ENCODE peak calls at places on chromosome 9, in eight cellular contexts. A is cardiac muscle cell, X is tibial nerve, S is PC-3, W is pancreas, F is GM23248, Q is upper lobe of right lung, Z is right lobe of liver. K is an unnamed sample.

GRCh38 chr9:34375901-34376595 is 650 bp downstream of the MYORG start:
- DNase-seq in W (peak; percentile 76), Z (peak; percentile 75), F (peak; percentile 22), X (no peak), Q (peak; percentile 81), A (no peak), S (peak; percentile 54), K (peak; percentile 34)

GRCh38 chr9:137224850-137225694 is at the start of gene CYSRT1:
- DNase-seq in Q (no peak), S (no peak), X (no peak), Z (no peak), F (peak; percentile 28), A (no peak), W (peak; percentile 54), K (no peak)

GRCh38 chr9:110650991-110651411 is 17.6 kb upstream of the MUSK start:
- DNase-seq in W (no peak), Z (no peak), A (peak; percentile 79), S (peak; percentile 77), F (peak; percentile 96), Q (no peak), X (no peak), K (no peak)

GRCh38 chr9:121207371-121207940 is 5.8 kb upstream of the RAB14 start:
- DNase-seq in X (no peak), F (no peak), W (no peak), S (no peak), A (no peak), Z (no peak), Q (no peak), K (no peak)

GRCh38 chr9:22169732-22170131 is 160.6 kb upstream of the CDKN2B start:
- DNase-seq in F (no peak), Q (no peak), Z (no peak), S (no peak), W (no peak), X (no peak), A (no peak), K (no peak)

GRCh38 chr9:22354699-22355384 is 91.8 kb upstream of the DMRTA1 start:
- DNase-seq in Q (no peak), X (no peak), Z (no peak), F (no peak), A (no peak), W (no peak), S (peak; percentile 49), K (no peak)

GRCh38 chr9:98356953-98357352 is 101.5 kb upstream of the TBC1D2 start:
- DNase-seq in Z (no peak), X (no peak), A (no peak), Q (no peak), W (no peak), F (peak; percentile 50), S (peak; percentile 62), K (no peak)

GRCh38 chr9:17760250-17760649 is 181.4 kb downstream of the SH3GL2 start:
- DNase-seq in S (no peak), W (no peak), X (no peak), Q (no peak), A (no peak), F (no peak), Z (no peak), K (no peak)

GRCh38 chr9:84154320-84154719 is 173.7 kb downstream of the RMI1 start:
- DNase-seq in Q (no peak), A (peak; percentile 75), F (peak; percentile 78), W (no peak), S (no peak), X (no peak), Z (no peak), K (no peak)

GRCh38 chr9:133207021-133207531 is 2.0 kb downstream of the OBP2B start:
- DNase-seq in Z (no peak), A (no peak), W (no peak), S (no peak), Q (peak; percentile 53), X (no peak), F (no peak), K (peak; percentile 12)

GRCh38 chr9:11973011-11973410 is 720.2 kb upstream of the TYRP1 start:
- DNase-seq in Q (no peak), X (no peak), A (no peak), Z (no peak), F (peak; percentile 0), S (no peak), W (no peak), K (no peak)

GRCh38 chr9:95174038-95174437 is 143.5 kb downstream of the FANCC start:
- DNase-seq in Q (no peak), Z (no peak), W (no peak), A (no peak), S (no peak), F (no peak), X (no peak), K (no peak)

GRCh38 chr9:131402738-131403492 is 9.0 kb downstream of the PRRC2B start:
- DNase-seq in S (peak; percentile 72), X (peak; percentile 82), A (peak; percentile 94), Q (peak; percentile 87), Z (peak; percentile 86), F (peak; percentile 96), W (peak; percentile 82), K (no peak)
- H3K4me1 ChIP-seq in S (peaks cover 18% of the 10 kb centered on the region), X (no peaks in the 10 kb centered on the region), A (peaks cover 68% of the 10 kb centered on the region), Q (peaks cover 92% of the 10 kb centered on the region), Z (peaks cover 76% of the 10 kb centered on the region), F (peaks cover 85% of the 10 kb centered on the region), W (peaks cover 53% of the 10 kb centered on the region), K (peaks cover 90% of the 10 kb centered on the region)

GRCh38 chr9:91345978-91346377 is 15.7 kb downstream of the AUH start:
- DNase-seq in X (no peak), S (no peak), A (no peak), Z (no peak), Q (no peak), W (no peak), F (no peak), K (no peak)
- H3K27ac ChIP-seq in X (no peak overlapping the region), S (no peak overlapping the region), A (no peak overlapping the region), Z (no peak overlapping the region), Q (no peak overlapping the region), W (no peak overlapping the region), F (no peak overlapping the region), K (no peak overlapping the region)

GRCh38 chr9:127130235-127130634 is 7.8 kb upstream of the ANGPTL2 start:
- DNase-seq in Z (no peak), Q (no peak), S (no peak), A (no peak), F (no peak), W (no peak), X (no peak), K (no peak)

GRCh38 chr9:127130661-127131538 is 8.5 kb upstream of the ANGPTL2 start:
- DNase-seq in X (peak; percentile 60), W (no peak), S (peak; percentile 42), Z (no peak), A (peak; percentile 95), F (peak; percentile 98), Q (peak; percentile 69), K (no peak)

GRCh38 chr9:127129073-127129717 is 6.8 kb upstream of the ANGPTL2 start:
- DNase-seq in Q (no peak), W (no peak), S (no peak), F (peak; percentile 51), Z (no peak), A (no peak), X (no peak), K (no peak)

GRCh38 chr9:127128341-127129072 is 6.1 kb upstream of the ANGPTL2 start:
- DNase-seq in Q (peak; percentile 58), A (peak; percentile 18), Z (no peak), W (no peak), S (peak; percentile 21), X (no peak), F (peak; percentile 65), K (no peak)

DNA sequence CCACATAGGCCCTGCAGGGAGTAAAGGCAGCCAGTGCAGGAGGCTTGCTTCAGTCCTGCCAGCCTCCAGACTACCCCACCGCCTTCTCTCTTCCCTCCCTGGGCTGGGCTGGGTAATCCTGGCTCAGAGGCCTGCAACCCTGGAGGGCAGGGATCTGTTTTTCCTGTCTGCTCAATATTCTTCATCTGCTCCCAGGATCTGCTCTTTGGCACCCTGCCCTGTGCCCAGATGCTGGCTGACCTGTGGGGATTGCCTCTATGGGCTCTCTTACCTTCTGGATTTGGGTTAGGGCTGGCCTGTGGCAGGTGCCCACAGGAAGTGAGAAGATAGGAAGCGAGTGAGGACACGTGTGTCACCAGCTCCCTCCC is 7.3 kb upstream of the ANGPTL2 start:
- DNase-seq in X (no peak), Z (no peak), A (no peak), S (no peak), W (no peak), Q (peak; percentile 59), F (no peak), K (no peak)
- H3K4me1 ChIP-seq in X (no peaks in the 10 kb centered on the region), Z (no peaks in the 10 kb centered on the region), A (peaks cover 33% of the 10 kb centered on the region), S (peaks cover 21% of the 10 kb centered on the region), W (no peaks in the 10 kb centered on the region), Q (peaks cover 40% of the 10 kb centered on the region), F (peaks cover 55% of the 10 kb centered on the region), K (no peaks in the 10 kb centered on the region)

GRCh38 chr9:69211424-69212036 is 37.5 kb downstream of the TJP2 start:
- DNase-seq in W (no peak), Q (no peak), A (no peak), X (no peak), Z (no peak), S (no peak), F (no peak), K (no peak)

GRCh38 chr9:69214939-69215338 is 40.9 kb downstream of the TJP2 start:
- DNase-seq in F (no peak), S (no peak), X (no peak), Q (no peak), W (no peak), Z (no peak), A (no peak), K (no peak)

GRCh38 chr9:69213647-69214046 is 39.6 kb downstream of the TJP2 start:
- DNase-seq in A (no peak), W (no peak), Z (no peak), S (no peak), Q (no peak), X (no peak), F (no peak), K (no peak)

GRCh38 chr9:69218166-69218565 is 44.1 kb downstream of the TJP2 start:
- DNase-seq in X (no peak), Q (no peak), Z (no peak), A (no peak), W (no peak), S (no peak), F (no peak), K (no peak)

GRCh38 chr9:69215774-69216482 is 41.9 kb downstream of the TJP2 start:
- DNase-seq in X (no peak), W (no peak), S (no peak), F (no peak), Z (no peak), A (peak; percentile 51), Q (no peak), K (no peak)
- H3K27ac ChIP-seq in X (no peak overlapping the region), W (peak overlapping the region; percentile 37), S (no peak overlapping the region), F (no peak overlapping the region), Z (no peak overlapping the region), A (peak overlapping the region; percentile 97), Q (peak overlapping the region; percentile 4), K (no peak overlapping the region)

GRCh38 chr9:37946971-37947370 is 43.0 kb upstream of the SLC25A51 start:
- DNase-seq in S (no peak), Z (no peak), F (no peak), W (peak; percentile 1), Q (no peak), A (no peak), X (no peak), K (no peak)
- H3K4me1 ChIP-seq in S (peaks cover 40% of the 10 kb centered on the region), Z (no peaks in the 10 kb centered on the region), F (peaks cover 42% of the 10 kb centered on the region), W (no peaks in the 10 kb centered on the region), Q (peaks cover 43% of the 10 kb centered on the region), A (peaks cover 36% of the 10 kb centered on the region), X (no peaks in the 10 kb centered on the region), K (no peaks in the 10 kb centered on the region)

GRCh38 chr9:92738661-92739081 is 26.0 kb downstream of the BICD2 start:
- DNase-seq in W (no peak), Q (peak; percentile 62), F (peak; percentile 47), Z (no peak), S (no peak), A (peak; percentile 33), X (no peak), K (no peak)
- H3K27ac ChIP-seq in W (no peak overlapping the region), Q (no peak overlapping the region), F (no peak overlapping the region), Z (no peak overlapping the region), S (no peak overlapping the region), A (no peak overlapping the region), X (no peak overlapping the region), K (no peak overlapping the region)

K was measured in naive thymus-derived CD4-positive, alpha-beta T cell.